ENCODE peak calls at places on chromosomes 12 and 14, in four cellular contexts. I is AG04450, F is body of pancreas, R is Peyer's patch. E is an unnamed sample.

GRCh38 chr12:91225316-91225715 is 42.7 kb upstream of the DCN start:
- DNase-seq in I (no peak), F (no peak), R (no peak), E (no peak)

GRCh38 chr14:39469094-39469710 is 37.0 kb upstream of the FBXO33 start:
- DNase-seq in I (no peak), F (no peak), R (no peak), E (peak; percentile 28)

GRCh38 chr14:23601424-23601823 is 22.8 kb upstream of the JPH4 start:
- DNase-seq in I (no peak), F (peak; percentile 18), R (no peak), E (no peak)

GRCh38 chr14:99270491-99271287 is 1.3 kb downstream of the BCL11B start:
- DNase-seq in I (no peak), F (no peak), R (peak; percentile 67), E (peak; percentile 81)

GRCh38 chr14:66234411-66234810 is 251.8 kb upstream of the CCDC196 start:
- DNase-seq in I (no peak), F (no peak), R (no peak), E (no peak)

GRCh38 chr12:18723752-18724151 is 14.1 kb downstream of the PLCZ1 start:
- DNase-seq in I (peak; percentile 71), F (no peak), R (no peak), E (no peak)

GRCh38 chr14:101596742-101597141 is 35.4 kb downstream of the DIO3 start:
- DNase-seq in I (no peak), F (no peak), R (no peak), E (no peak)

GRCh38 chr12:41966916-41967315 is 177.8 kb downstream of the GXYLT1 start:
- DNase-seq in I (no peak), F (no peak), R (no peak), E (no peak)

GRCh38 chr12:113452458-113452857 is 19.2 kb downstream of the LHX5 start:
- DNase-seq in I (no peak), F (no peak), R (no peak), E (no peak)

GRCh38 chr14:64196668-64197411 is 97.3 kb downstream of the ESR2 start:
- DNase-seq in I (peak; percentile 11), F (peak; percentile 56), R (no peak), E (peak; percentile 75)

GRCh38 chr12:47709277-47710048 is 3.6 kb upstream of the RPAP3 start:
- DNase-seq in I (no peak), F (no peak), R (no peak), E (no peak)

GRCh38 chr14:67003009-67003753 is 186.1 kb upstream of the GARIN2 start:
- DNase-seq in I (no peak), F (no peak), R (no peak), E (no peak)

GRCh38 chr12:21710944-21711343 is 53.3 kb upstream of the LDHB start:
- DNase-seq in I (no peak), F (no peak), R (no peak), E (no peak)

GRCh38 chr12:1644523-1645438 is 15.8 kb downstream of the WNT5B start:
- DNase-seq in I (peak; percentile 55), F (peak; percentile 74), R (peak; percentile 69), E (no peak)

GRCh38 chr14:62956413-62956812 is 88.8 kb downstream of the KCNH5 start:
- DNase-seq in I (no peak), F (no peak), R (no peak), E (no peak)

GRCh38 chr14:64910847-64911495 is 3.3 kb upstream of the CHURC1 start:
- DNase-seq in I (peak; percentile 13), F (no peak), R (no peak), E (peak; percentile 42)

GRCh38 chr12:43285248-43285647 is 266.8 kb downstream of the ADAMTS20 start:
- DNase-seq in I (peak; percentile 93), F (no peak), R (no peak), E (no peak)

GRCh38 chr12:52628111-52628507 is 9.8 kb upstream of the KRT73 start:
- DNase-seq in I (no peak), F (no peak), R (no peak), E (no peak)

GRCh38 chr12:80400591-80400991 is 43.4 kb upstream of the PTPRQ start:
- DNase-seq in I (no peak), F (no peak), R (no peak), E (peak; percentile 60)

GRCh38 chr12:119307747-119308146 is 26.8 kb upstream of the CCDC60 start:
- DNase-seq in I (no peak), F (no peak), R (no peak), E (no peak)

GRCh38 chr14:32682219-32682618 is 256.5 kb upstream of the NPAS3 start:
- DNase-seq in I (no peak), F (peak; percentile 17), R (no peak), E (no peak)

GRCh38 chr12:87469295-87469694 is 559.9 kb downstream of the C12orf50 start:
- DNase-seq in I (no peak), F (no peak), R (no peak), E (no peak)

GRCh38 chr14:23436327-23437141 is 1.1 kb upstream of the MYH7 start:
- DNase-seq in I (no peak), F (peak; percentile 61), R (no peak), E (peak; percentile 67)

GRCh38 chr12:58481811-58482210 is 438.5 kb downstream of the LRIG3 start:
- DNase-seq in I (no peak), F (no peak), R (no peak), E (no peak)

GRCh38 chr12:8065991-8066594 is at the start of gene C3AR1:
- DNase-seq in I (no peak), F (peak; percentile 45), R (no peak), E (no peak)

DNA sequence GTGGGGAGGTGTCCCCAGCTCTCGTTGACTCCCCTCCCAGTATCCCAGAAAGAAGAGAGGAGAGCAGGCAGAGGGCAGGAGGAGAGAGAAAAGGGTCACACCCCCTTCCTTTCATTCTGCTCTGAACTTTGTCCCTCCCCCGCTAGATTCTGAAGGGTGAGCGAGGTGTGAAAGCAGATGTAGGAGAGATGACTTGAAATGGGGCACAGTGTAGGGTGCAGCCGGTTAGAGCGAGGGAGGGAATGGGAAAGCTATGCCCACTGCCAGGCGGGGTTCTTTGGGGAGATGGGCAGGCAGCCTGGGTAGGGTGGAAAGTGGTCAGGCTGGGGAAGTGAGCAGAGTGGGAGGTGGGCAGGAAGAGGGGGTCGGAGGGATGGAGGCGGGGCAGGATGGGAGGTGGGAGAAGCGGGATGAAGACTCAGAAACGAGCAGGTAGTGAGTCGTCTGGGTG is 11.6 kb upstream of the CALCOCO1 start:
- DNase-seq in I (no peak), F (no peak), R (no peak), E (no peak)
- H3K4me3 ChIP-seq in I (no peak overlapping the region), F (no peak overlapping the region), R (no peak overlapping the region), E (peak overlapping the region; percentile 48)

GRCh38 chr12:100225491-100225890 is 24.9 kb downstream of the ACTR6 start:
- DNase-seq in I (no peak), F (no peak), R (no peak), E (no peak)

GRCh38 chr12:100234591-100235304 is 32.1 kb downstream of the DEPDC4 start:
- DNase-seq in I (peak; percentile 51), F (peak; percentile 22), R (no peak), E (peak; percentile 31)

GRCh38 chr12:100234166-100234565 is 32.7 kb downstream of the DEPDC4 start:
- DNase-seq in I (peak; percentile 2), F (no peak), R (no peak), E (no peak)

GRCh38 chr12:100229876-100230275 is 29.3 kb downstream of the ACTR6 start:
- DNase-seq in I (no peak), F (no peak), R (no peak), E (no peak)

DNA sequence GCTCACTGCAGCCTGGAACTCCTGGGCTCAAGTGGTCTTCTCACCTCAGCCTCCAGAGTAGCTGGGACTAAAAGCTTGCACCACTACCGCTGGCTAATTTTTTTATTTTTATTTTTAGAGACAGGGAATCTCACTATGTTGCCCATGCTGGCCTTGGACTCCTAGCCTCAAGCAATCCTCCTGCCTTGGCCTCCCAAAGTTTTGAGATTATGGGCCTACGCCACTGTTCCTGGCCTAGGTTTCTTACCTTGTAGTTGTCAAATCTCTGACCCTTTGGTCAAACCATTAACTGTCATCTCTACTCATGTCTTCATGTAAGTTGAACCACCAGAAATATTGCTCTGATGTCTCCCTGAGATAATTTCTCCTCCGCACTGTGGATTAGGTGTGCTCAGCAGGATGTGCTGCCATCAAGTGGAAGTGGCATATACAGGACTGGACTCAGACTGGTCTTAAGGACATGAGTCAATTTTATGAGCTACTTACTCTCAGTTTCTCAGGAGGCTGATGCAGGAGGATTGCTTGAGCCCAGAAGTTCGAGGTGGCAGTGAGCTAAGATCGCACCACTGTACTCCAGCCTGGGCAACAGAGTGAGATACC is 28.5 kb downstream of the ACTR6 start:
- DNase-seq in I (no peak), F (no peak), R (no peak), E (no peak)
- H3K27me3 ChIP-seq in I (no peaks in the 10 kb centered on the region), F (no peaks in the 10 kb centered on the region), R (no peaks in the 10 kb centered on the region), E (no peaks in the 10 kb centered on the region)

GRCh38 chr14:26596722-26597030 is 1.2 kb downstream of the NOVA1 start:
- DNase-seq in I (no peak), F (no peak), R (no peak), E (no peak)
- H3K4me3 ChIP-seq in I (peak overlapping the region; percentile 72), F (peak overlapping the region; percentile 63), R (peak overlapping the region; percentile 46), E (peak overlapping the region; percentile 94)

DNA sequence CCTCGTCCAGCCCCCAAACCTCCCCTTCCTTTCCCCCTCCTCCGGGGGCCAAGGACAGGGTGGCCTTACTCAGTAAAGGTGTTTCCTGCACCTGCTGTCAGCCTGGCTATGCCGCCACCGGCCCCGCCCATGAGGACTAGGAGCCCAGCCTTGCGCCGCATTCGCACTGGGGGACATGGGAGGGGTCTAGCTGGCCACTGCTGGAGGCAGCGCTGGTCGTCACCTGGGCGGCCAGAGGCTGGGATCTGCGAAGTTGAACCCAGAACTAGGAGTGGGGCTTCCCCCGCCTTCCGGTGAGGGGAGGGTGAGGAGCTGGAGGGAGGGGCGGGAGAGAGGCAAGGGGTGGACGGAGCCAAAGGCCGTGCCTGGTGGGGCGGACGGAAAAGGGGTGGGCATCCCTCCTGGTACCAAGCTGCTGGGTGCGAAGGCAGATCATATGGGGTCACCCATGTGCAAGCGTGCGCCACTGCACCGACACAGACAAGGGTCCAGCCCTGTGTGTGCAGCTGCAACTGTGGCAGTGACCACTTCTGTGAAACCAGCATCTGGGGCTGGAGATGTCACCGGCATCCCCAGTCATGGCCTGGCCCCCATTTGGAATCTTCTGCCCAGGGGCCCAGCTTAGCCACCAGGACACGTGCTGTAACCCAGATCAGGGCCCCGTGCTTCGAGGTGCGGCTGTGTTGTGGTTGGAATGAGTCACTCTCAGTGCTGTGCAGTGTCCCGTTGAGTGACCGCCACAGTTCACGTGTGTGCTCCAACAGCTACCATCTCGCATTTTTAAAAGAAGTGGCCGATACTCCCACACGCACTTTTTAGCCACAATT is 8.5 kb downstream of the AMN start:
- DNase-seq in I (no peak), F (no peak), R (peak; percentile 74), E (peak; percentile 49)
- H3K27me3 ChIP-seq in I (peaks cover 29% of the 10 kb centered on the region), F (peaks cover 29% of the 10 kb centered on the region), R (peaks cover 23% of the 10 kb centered on the region), E (peaks cover 60% of the 10 kb centered on the region)

GRCh38 chr12:107027304-107028053 is 40.5 kb upstream of the MTERF2 start:
- DNase-seq in I (peak; percentile 70), F (peak; percentile 84), R (no peak), E (no peak)
- H3K4me3 ChIP-seq in I (no peak overlapping the region), F (no peak overlapping the region), R (no peak overlapping the region), E (no peak overlapping the region)

GRCh38 chr12:76536546-76536945 is 23.0 kb downstream of the OSBPL8 start:
- DNase-seq in I (no peak), F (no peak), R (no peak), E (no peak)
- H3K27me3 ChIP-seq in I (no peaks in the 10 kb centered on the region), F (no peaks in the 10 kb centered on the region), R (no peaks in the 10 kb centered on the region), E (no peaks in the 10 kb centered on the region)